ENCODE peak calls at places on chromosomes 13 and 19, in five cellular contexts. One of them, this sample, is unnamed.

GRCh38 chr19:27885361-27885760 is 1327.6 kb downstream of the UQCRFS1 start:
- DNase-seq in IMR-90: no peak
- DNase-seq in neuronal stem cell: no peak
- DNase-seq in trophoblast cell: no peak
- DNase-seq in H1: no peak
- DNase-seq in this sample: no peak

GRCh38 chr19:52689804-52690394 is 44.9 kb downstream of the ZNF611 start:
- DNase-seq in neuronal stem cell: no peak
- DNase-seq in trophoblast cell: no peak
- DNase-seq in H1: no peak
- DNase-seq in IMR-90: no peak
- DNase-seq in this sample: no peak

GRCh38 chr19:2391118-2391725 is 31.2 kb downstream of the TMPRSS9 start:
- DNase-seq in H1: no peak
- DNase-seq in IMR-90: peak; percentile 78
- DNase-seq in neuronal stem cell: peak; percentile 54
- DNase-seq in trophoblast cell: peak; percentile 37
- DNase-seq in this sample: peak; percentile 83

GRCh38 chr19:48637948-48638830 is 1.0 kb upstream of the DBP start:
- DNase-seq in trophoblast cell: peak; percentile 75
- DNase-seq in IMR-90: peak; percentile 96
- DNase-seq in neuronal stem cell: peak; percentile 90
- DNase-seq in H1: peak; percentile 82
- DNase-seq in this sample: peak; percentile 97

GRCh38 chr13:60152904-60153303 is 10.8 kb downstream of the DIAPH3 start:
- DNase-seq in trophoblast cell: no peak
- DNase-seq in IMR-90: peak; percentile 19
- DNase-seq in H1: no peak
- DNase-seq in neuronal stem cell: no peak
- DNase-seq in this sample: no peak

GRCh38 chr13:59342396-59342795 is 821.3 kb downstream of the DIAPH3 start:
- DNase-seq in neuronal stem cell: no peak
- DNase-seq in IMR-90: no peak
- DNase-seq in trophoblast cell: no peak
- DNase-seq in H1: no peak
- DNase-seq in this sample: no peak

GRCh38 chr13:99610702-99611289 is 109.5 kb downstream of the TM9SF2 start:
- DNase-seq in H1: no peak
- DNase-seq in neuronal stem cell: no peak
- DNase-seq in trophoblast cell: peak; percentile 9
- DNase-seq in IMR-90: no peak
- DNase-seq in this sample: peak; percentile 80

GRCh38 chr19:16951529-16951928 is 62.7 kb downstream of the F2RL3 start:
- DNase-seq in trophoblast cell: no peak
- DNase-seq in H1: no peak
- DNase-seq in neuronal stem cell: no peak
- DNase-seq in IMR-90: peak; percentile 8
- DNase-seq in this sample: no peak

GRCh38 chr13:112771877-112772538 is 82.2 kb downstream of the ATP11A start:
- DNase-seq in IMR-90: no peak
- DNase-seq in trophoblast cell: no peak
- DNase-seq in H1: no peak
- DNase-seq in neuronal stem cell: no peak
- DNase-seq in this sample: no peak

GRCh38 chr13:76769238-76769859 is 116.9 kb downstream of the KCTD12 start:
- DNase-seq in H1: no peak
- DNase-seq in trophoblast cell: no peak
- DNase-seq in neuronal stem cell: no peak
- DNase-seq in IMR-90: no peak
- DNase-seq in this sample: no peak

GRCh38 chr19:38213911-38214625 is 10.0 kb downstream of the DPF1 start:
- DNase-seq in H1: no peak
- DNase-seq in trophoblast cell: peak; percentile 23
- DNase-seq in neuronal stem cell: no peak
- DNase-seq in IMR-90: peak; percentile 61
- DNase-seq in this sample: peak; percentile 34

GRCh38 chr13:41052441-41052840 is 8.9 kb upstream of the WBP4 start:
- DNase-seq in H1: no peak
- DNase-seq in neuronal stem cell: no peak
- DNase-seq in IMR-90: no peak
- DNase-seq in trophoblast cell: no peak
- DNase-seq in this sample: no peak

GRCh38 chr19:30682576-30683536 is 310.7 kb downstream of the ZNF536 start:
- DNase-seq in IMR-90: peak; percentile 82
- DNase-seq in H1: no peak
- DNase-seq in trophoblast cell: peak; percentile 29
- DNase-seq in neuronal stem cell: peak; percentile 51
- DNase-seq in this sample: peak; percentile 71

GRCh38 chr13:76462003-76462402 is 424.2 kb downstream of the KCTD12 start:
- DNase-seq in H1: no peak
- DNase-seq in neuronal stem cell: no peak
- DNase-seq in IMR-90: peak; percentile 15
- DNase-seq in trophoblast cell: no peak
- DNase-seq in this sample: no peak

GRCh38 chr19:18596752-18597157 is 8.2 kb downstream of the REX1BD start:
- DNase-seq in neuronal stem cell: no peak
- DNase-seq in IMR-90: no peak
- DNase-seq in H1: no peak
- DNase-seq in trophoblast cell: peak; percentile 20
- DNase-seq in this sample: no peak

GRCh38 chr13:72379581-72379980 is 347.8 kb downstream of the MZT1 start:
- DNase-seq in IMR-90: no peak
- DNase-seq in neuronal stem cell: no peak
- DNase-seq in trophoblast cell: no peak
- DNase-seq in H1: no peak
- DNase-seq in this sample: peak; percentile 6

GRCh38 chr19:41352609-41353465 is 885 bp downstream of the TGFB1 start:
- DNase-seq in H1: no peak
- DNase-seq in trophoblast cell: no peak
- DNase-seq in IMR-90: peak; percentile 44
- DNase-seq in neuronal stem cell: no peak
- DNase-seq in this sample: peak; percentile 73

GRCh38 chr19:32406161-32407003 is 812 bp downstream of the DPY19L3 start:
- DNase-seq in H1: no peak
- DNase-seq in IMR-90: no peak
- DNase-seq in neuronal stem cell: no peak
- DNase-seq in trophoblast cell: peak; percentile 40
- DNase-seq in this sample: peak; percentile 38

GRCh38 chr19:2983351-2984195 is 6.2 kb downstream of the TLE6 start:
- DNase-seq in IMR-90: peak; percentile 7
- DNase-seq in H1: peak; percentile 83
- DNase-seq in neuronal stem cell: no peak
- DNase-seq in trophoblast cell: peak; percentile 98
- DNase-seq in this sample: peak; percentile 60

GRCh38 chr19:2494447-2495129 is 18.7 kb downstream of the GADD45B start:
- DNase-seq in IMR-90: peak; percentile 79
- DNase-seq in trophoblast cell: peak; percentile 73
- DNase-seq in H1: no peak
- DNase-seq in neuronal stem cell: no peak
- DNase-seq in this sample: peak; percentile 96

GRCh38 chr19:31249217-31249616 is 100.0 kb downstream of the TSHZ3 start:
- DNase-seq in neuronal stem cell: no peak
- DNase-seq in IMR-90: no peak
- DNase-seq in trophoblast cell: no peak
- DNase-seq in H1: no peak
- DNase-seq in this sample: no peak

GRCh38 chr19:389246-389934 is 19.6 kb downstream of the C2CD4C start:
- DNase-seq in IMR-90: no peak
- DNase-seq in neuronal stem cell: no peak
- DNase-seq in H1: no peak
- DNase-seq in trophoblast cell: no peak
- DNase-seq in this sample: no peak

GRCh38 chr19:48558018-48558684 is 6.2 kb downstream of the SULT2B1 start:
- DNase-seq in H1: no peak
- DNase-seq in IMR-90: peak; percentile 40
- DNase-seq in neuronal stem cell: no peak
- DNase-seq in trophoblast cell: peak; percentile 98
- DNase-seq in this sample: peak; percentile 68

GRCh38 chr13:92463134-92463533 is 763.5 kb upstream of the GPC6 start:
- DNase-seq in neuronal stem cell: no peak
- DNase-seq in trophoblast cell: no peak
- DNase-seq in H1: no peak
- DNase-seq in IMR-90: no peak
- DNase-seq in this sample: no peak

GRCh38 chr13:76889254-76889653 is 3.0 kb upstream of the KCTD12 start:
- DNase-seq in H1: no peak
- DNase-seq in neuronal stem cell: no peak
- DNase-seq in IMR-90: no peak
- DNase-seq in trophoblast cell: peak; percentile 69
- DNase-seq in this sample: no peak

GRCh38 chr19:49775742-49776370 is 9.1 kb downstream of the AP2A1 start:
- DNase-seq in H1: no peak
- DNase-seq in trophoblast cell: peak; percentile 97
- DNase-seq in neuronal stem cell: no peak
- DNase-seq in IMR-90: no peak
- DNase-seq in this sample: no peak

GRCh38 chr13:74243637-74244526 is 109.7 kb upstream of the KLF12 start:
- DNase-seq in IMR-90: peak; percentile 76
- DNase-seq in trophoblast cell: no peak
- DNase-seq in neuronal stem cell: no peak
- DNase-seq in H1: no peak
- DNase-seq in this sample: peak; percentile 15

GRCh38 chr13:75996582-75996981 is 360.5 kb downstream of the LMO7 start:
- DNase-seq in trophoblast cell: no peak
- DNase-seq in IMR-90: no peak
- DNase-seq in neuronal stem cell: no peak
- DNase-seq in H1: no peak
- DNase-seq in this sample: no peak

GRCh38 chr13:102073251-102073650 is 328.6 kb downstream of the FGF14 start:
- DNase-seq in IMR-90: no peak
- DNase-seq in trophoblast cell: no peak
- DNase-seq in neuronal stem cell: no peak
- DNase-seq in H1: no peak
- DNase-seq in this sample: no peak
- H3K4me3 ChIP-seq in IMR-90: no peak overlapping the region
- H3K4me3 ChIP-seq in trophoblast cell: no peak overlapping the region
- H3K4me3 ChIP-seq in neuronal stem cell: no peak overlapping the region
- H3K4me3 ChIP-seq in H1: no peak overlapping the region
- H3K4me3 ChIP-seq in this sample: no peak overlapping the region

DNA sequence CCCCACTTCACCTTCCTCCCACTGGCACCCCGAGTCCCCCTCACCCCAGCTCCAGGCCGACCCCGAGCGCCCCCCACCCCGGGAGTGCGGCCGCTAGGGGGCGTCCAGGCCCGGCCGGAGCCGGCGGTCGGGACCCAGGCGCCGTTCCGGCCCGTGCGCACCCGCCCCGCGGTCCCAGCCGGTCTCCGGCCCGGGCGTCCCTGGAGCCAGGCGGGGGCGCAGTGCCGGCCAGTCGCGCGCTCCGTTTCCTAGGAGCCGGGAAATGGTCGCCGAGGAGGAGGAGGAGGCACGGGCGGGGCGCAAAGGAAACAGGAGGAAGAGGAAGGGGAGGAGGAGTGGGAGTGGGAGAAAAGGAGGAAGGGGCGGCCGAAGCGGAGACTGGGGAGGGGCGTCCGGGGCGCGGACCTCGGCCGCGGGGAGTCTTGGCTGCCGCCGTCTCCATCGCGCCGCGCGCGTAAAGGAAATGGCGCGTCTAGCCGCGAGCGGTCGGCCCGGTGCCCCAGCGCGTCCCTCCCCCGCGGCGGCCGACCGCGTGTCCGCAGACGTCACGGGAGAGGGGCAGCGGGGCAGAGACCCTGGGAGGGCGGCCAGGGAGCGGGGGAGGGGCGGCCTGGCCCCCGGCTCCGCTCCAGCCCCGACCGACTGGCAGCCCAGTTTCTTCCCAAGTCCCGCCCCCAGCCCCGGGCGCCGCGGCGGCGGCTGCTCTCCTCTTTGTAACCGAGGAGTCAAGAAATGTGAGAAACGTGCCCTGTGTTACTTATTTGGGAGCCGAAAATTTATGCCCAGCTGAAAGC is 1.1 kb upstream of the KCTD15 start:
- DNase-seq in H1: no peak
- DNase-seq in IMR-90: peak; percentile 75
- DNase-seq in trophoblast cell: peak; percentile 51
- DNase-seq in neuronal stem cell: peak; percentile 88
- DNase-seq in this sample: peak; percentile 85
- H4K8ac ChIP-seq in H1: peak overlapping the region; percentile 89
- H4K8ac ChIP-seq in IMR-90: peak overlapping the region; percentile 80
- H4K8ac ChIP-seq in trophoblast cell: peak overlapping the region; percentile 94
- H4K8ac ChIP-seq in neuronal stem cell: no peak overlapping the region
- H4K8ac ChIP-seq in this sample: peak overlapping the region; percentile 86

GRCh38 chr13:46586766-46587509 is 34.0 kb downstream of the LRCH1 start:
- DNase-seq in H1: no peak
- DNase-seq in IMR-90: no peak
- DNase-seq in neuronal stem cell: no peak
- DNase-seq in trophoblast cell: no peak
- DNase-seq in this sample: peak; percentile 31

GRCh38 chr13:46592410-46592809 is 39.4 kb downstream of the LRCH1 start:
- DNase-seq in neuronal stem cell: no peak
- DNase-seq in IMR-90: no peak
- DNase-seq in trophoblast cell: peak; percentile 34
- DNase-seq in H1: no peak
- DNase-seq in this sample: no peak

GRCh38 chr13:46593403-46593802 is 40.4 kb downstream of the LRCH1 start:
- DNase-seq in H1: no peak
- DNase-seq in IMR-90: no peak
- DNase-seq in neuronal stem cell: no peak
- DNase-seq in trophoblast cell: no peak
- DNase-seq in this sample: no peak

GRCh38 chr13:46582190-46582589 is 29.2 kb downstream of the LRCH1 start:
- DNase-seq in neuronal stem cell: no peak
- DNase-seq in IMR-90: no peak
- DNase-seq in H1: no peak
- DNase-seq in trophoblast cell: no peak
- DNase-seq in this sample: no peak

GRCh38 chr13:46588019-46588418 is 35.0 kb downstream of the LRCH1 start:
- DNase-seq in IMR-90: no peak
- DNase-seq in neuronal stem cell: no peak
- DNase-seq in trophoblast cell: no peak
- DNase-seq in H1: no peak
- DNase-seq in this sample: no peak
- H3K14ac ChIP-seq in IMR-90: no peak overlapping the region
- H3K14ac ChIP-seq in neuronal stem cell: no peak overlapping the region
- H3K14ac ChIP-seq in trophoblast cell: no peak overlapping the region
- H3K14ac ChIP-seq in H1: no peak overlapping the region
- H3K14ac ChIP-seq in this sample: no peak overlapping the region

GRCh38 chr13:98141938-98142426 is 912 bp upstream of the FARP1 start:
- DNase-seq in trophoblast cell: peak; percentile 9
- DNase-seq in IMR-90: no peak
- DNase-seq in H1: no peak
- DNase-seq in neuronal stem cell: peak; percentile 39
- DNase-seq in this sample: peak; percentile 63
- H3K4me3 ChIP-seq in trophoblast cell: peak overlapping the region; percentile 87
- H3K4me3 ChIP-seq in IMR-90: no peak overlapping the region
- H3K4me3 ChIP-seq in H1: peak overlapping the region; percentile 99
- H3K4me3 ChIP-seq in neuronal stem cell: peak overlapping the region; percentile 70
- H3K4me3 ChIP-seq in this sample: peak overlapping the region; percentile 80

GRCh38 chr13:86882835-86883234 is 788.3 kb upstream of the SLITRK5 start:
- DNase-seq in trophoblast cell: no peak
- DNase-seq in H1: no peak
- DNase-seq in neuronal stem cell: no peak
- DNase-seq in IMR-90: peak; percentile 2
- DNase-seq in this sample: peak; percentile 37
- H4K8ac ChIP-seq in trophoblast cell: no peak overlapping the region
- H4K8ac ChIP-seq in H1: no peak overlapping the region
- H4K8ac ChIP-seq in neuronal stem cell: no peak overlapping the region
- H4K8ac ChIP-seq in IMR-90: no peak overlapping the region
- H4K8ac ChIP-seq in this sample: no peak overlapping the region

GRCh38 chr13:25980255-25980654 is 71.6 kb downstream of the SHISA2 start:
- DNase-seq in trophoblast cell: peak; percentile 14
- DNase-seq in neuronal stem cell: no peak
- DNase-seq in H1: peak; percentile 46
- DNase-seq in IMR-90: peak; percentile 3
- DNase-seq in this sample: peak; percentile 35
- H3K14ac ChIP-seq in trophoblast cell: no peak overlapping the region
- H3K14ac ChIP-seq in neuronal stem cell: no peak overlapping the region
- H3K14ac ChIP-seq in H1: no peak overlapping the region
- H3K14ac ChIP-seq in IMR-90: no peak overlapping the region
- H3K14ac ChIP-seq in this sample: no peak overlapping the region

GRCh38 chr19:58399903-58400637 is 4.6 kb downstream of the RNF225 start:
- DNase-seq in trophoblast cell: no peak
- DNase-seq in IMR-90: no peak
- DNase-seq in H1: no peak
- DNase-seq in neuronal stem cell: no peak
- DNase-seq in this sample: no peak
- H3K4me3 ChIP-seq in trophoblast cell: no peak overlapping the region
- H3K4me3 ChIP-seq in IMR-90: peak overlapping the region; percentile 52
- H3K4me3 ChIP-seq in H1: peak overlapping the region; percentile 84
- H3K4me3 ChIP-seq in neuronal stem cell: peak overlapping the region; percentile 66
- H3K4me3 ChIP-seq in this sample: peak overlapping the region; percentile 91